ENCODE peak calls at places on chromosomes 16 and 17, in seven cellular contexts. F is GM12878, R is K562, X is GM12892, N is H1, Y is HepG2, V is SK-N-SH. S is an unnamed sample.

GRCh38 chr16:29791845-29792797 is 1.6 kb downstream of the KIF22 start:
- DNase-seq in V (no peak), F (no peak), N (no peak), Y (no peak), R (peak), X (no peak), S (no peak)

GRCh38 chr16:65196696-65197095 is 74.8 kb upstream of the CDH11 start:
- DNase-seq in N (no peak), V (no peak), Y (no peak), X (no peak), F (no peak), R (no peak), S (no peak)

GRCh38 chr17:40090234-40091111 is 9.9 kb downstream of the NR1D1 start:
- DNase-seq in V (no peak), N (no peak), X (no peak), F (no peak), Y (no peak), R (no peak), S (no peak)

GRCh38 chr17:77372444-77373297 is 231.9 kb downstream of the SEC14L1 start:
- DNase-seq in R (peak), V (peak), F (no peak), N (peak), Y (peak), X (peak), S (peak)

GRCh38 chr17:50177476-50177875 is 11.7 kb downstream of the SGCA start:
- DNase-seq in V (no peak), F (no peak), R (no peak), X (no peak), Y (no peak), N (no peak), S (no peak)

GRCh38 chr17:81502471-81503017 is 10.1 kb downstream of the ACTG1 start:
- DNase-seq in X (no peak), N (no peak), V (no peak), Y (no peak), R (no peak), F (no peak), S (no peak)

GRCh38 chr17:27356091-27356705 is 62.3 kb downstream of the WSB1 start:
- DNase-seq in Y (no peak), N (no peak), F (no peak), R (peak), X (no peak), V (no peak), S (no peak)

GRCh38 chr16:51449441-51449840 is 298.4 kb upstream of the SALL1 start:
- DNase-seq in V (no peak), F (no peak), Y (no peak), X (no peak), N (no peak), R (no peak), S (no peak)

GRCh38 chr17:1286379-1287106 is 7.1 kb downstream of the TRARG1 start:
- DNase-seq in V (no peak), F (no peak), Y (no peak), X (no peak), R (no peak), N (no peak), S (no peak)

GRCh38 chr17:78862073-78863023 is 21.7 kb upstream of the USP36 start:
- DNase-seq in R (peak), X (no peak), Y (peak), V (no peak), N (no peak), F (no peak), S (no peak)

GRCh38 chr16:53097190-53097589 is 42.4 kb downstream of the CHD9 start:
- DNase-seq in N (no peak), X (no peak), V (no peak), F (no peak), Y (no peak), R (no peak), S (no peak)

GRCh38 chr17:30236807-30237206 is 1.3 kb upstream of the SLC6A4 start:
- DNase-seq in N (peak), Y (peak), X (peak), F (no peak), R (no peak), V (peak), S (no peak)

GRCh38 chr16:76766538-76766937 is 424.5 kb upstream of the MON1B start:
- DNase-seq in F (no peak), Y (no peak), X (no peak), R (no peak), N (no peak), V (no peak), S (no peak)

GRCh38 chr17:63919311-63919723 is 678 bp upstream of the GH1 start:
- DNase-seq in X (peak), F (peak), Y (peak), N (no peak), V (peak), R (peak), S (peak)

GRCh38 chr17:28949185-28950016 is 1.9 kb downstream of the PHF12 start:
- DNase-seq in Y (no peak), N (no peak), F (no peak), V (peak), X (no peak), R (peak), S (no peak)

GRCh38 chr16:64830653-64831052 is 291.2 kb downstream of the CDH11 start:
- DNase-seq in X (no peak), F (no peak), V (no peak), N (no peak), R (no peak), Y (no peak), S (no peak)

GRCh38 chr16:85757341-85757822 is 6.5 kb upstream of the C16orf74 start:
- DNase-seq in N (no peak), X (no peak), Y (no peak), V (no peak), R (no peak), F (peak), S (no peak)

GRCh38 chr16:4114257-4115208 is 1.7 kb downstream of the ADCY9 start:
- DNase-seq in V (no peak), R (no peak), N (no peak), F (no peak), X (no peak), Y (no peak), S (no peak)

GRCh38 chr16:61797960-61798359 is 238.3 kb downstream of the CDH8 start:
- DNase-seq in V (no peak), R (no peak), Y (no peak), X (no peak), F (no peak), N (no peak), S (no peak)

GRCh38 chr16:68187505-68187904 is 48.4 kb downstream of the ESRP2 start:
- DNase-seq in V (no peak), R (no peak), X (no peak), N (no peak), F (no peak), Y (no peak), S (no peak)

GRCh38 chr17:81164464-81165245 is 652 bp upstream of the PVALEF start:
- DNase-seq in N (no peak), V (peak), F (no peak), Y (peak), X (no peak), R (no peak), S (no peak)

GRCh38 chr17:40803617-40804082 is 3.9 kb upstream of the KRT28 start:
- DNase-seq in F (no peak), Y (peak), X (peak), N (no peak), V (peak), R (peak), S (peak)

GRCh38 chr17:81239714-81240555 is 817 bp downstream of the NDUFAF8 start:
- DNase-seq in X (peak), V (peak), N (no peak), Y (no peak), F (no peak), R (no peak), S (no peak)

GRCh38 chr17:82017612-82018151 is 5.0 kb downstream of the CENPX start:
- DNase-seq in N (no peak), X (no peak), F (no peak), R (no peak), Y (no peak), V (no peak), S (no peak)

GRCh38 chr17:75153854-75154194 is 488 bp downstream of the JPT1 start:
- DNase-seq in Y (no peak), V (no peak), N (no peak), X (no peak), R (peak), F (no peak), S (no peak)

GRCh38 chr16:30983289-30983889 is 1.6 kb upstream of the HSD3B7 start:
- DNase-seq in N (no peak), V (no peak), R (no peak), F (no peak), Y (no peak), X (no peak), S (no peak)

GRCh38 chr16:53123753-53124152 is 69.0 kb downstream of the CHD9 start:
- DNase-seq in F (no peak), V (no peak), X (no peak), N (no peak), Y (no peak), R (no peak), S (no peak)

GRCh38 chr17:29807520-29808361 is 122.3 kb downstream of the SSH2 start:
- DNase-seq in R (peak), V (peak), N (no peak), F (peak), Y (peak), X (peak), S (peak)

GRCh38 chr17:77281024-77281903 is 140.5 kb downstream of the SEC14L1 start:
- DNase-seq in Y (peak), X (peak), N (no peak), R (peak), V (peak), F (no peak), S (peak)

GRCh38 chr17:49894761-49895160 is 46.9 kb upstream of the TAC4 start:
- DNase-seq in V (no peak), Y (no peak), N (no peak), X (no peak), R (no peak), F (no peak), S (no peak)

GRCh38 chr17:72516772-72517399 is 396.1 kb downstream of the SOX9 start:
- DNase-seq in Y (peak), F (no peak), N (no peak), X (no peak), R (no peak), V (no peak), S (no peak)

GRCh38 chr16:66705790-66706505 is 9.4 kb upstream of the CMTM4 start:
- DNase-seq in F (no peak), R (no peak), V (no peak), X (no peak), N (no peak), Y (no peak), S (no peak)

GRCh38 chr17:6641374-6641818 is 536 bp downstream of the TXNDC17 start:
- DNase-seq in Y (no peak), V (no peak), N (peak), F (no peak), R (no peak), X (no peak), S (no peak)

GRCh38 chr17:48497103-48497502 is 33.7 kb downstream of the HOXB1 start:
- DNase-seq in R (no peak), V (no peak), Y (no peak), F (no peak), N (no peak), X (no peak), S (no peak)

GRCh38 chr16:53031323-53031942 is 21.3 kb downstream of the CHD9NB start:
- DNase-seq in X (no peak), V (no peak), N (no peak), F (no peak), R (no peak), Y (no peak), S (no peak)

GRCh38 chr16:86033016-86033474 is 134.1 kb downstream of the IRF8 start:
- DNase-seq in F (no peak), X (no peak), N (no peak), R (no peak), Y (no peak), V (no peak), S (no peak)

GRCh38 chr17:80071116-80071980 is 30.0 kb upstream of the GAA start:
- DNase-seq in X (no peak), Y (peak), V (no peak), N (no peak), R (no peak), F (no peak), S (no peak)

DNA sequence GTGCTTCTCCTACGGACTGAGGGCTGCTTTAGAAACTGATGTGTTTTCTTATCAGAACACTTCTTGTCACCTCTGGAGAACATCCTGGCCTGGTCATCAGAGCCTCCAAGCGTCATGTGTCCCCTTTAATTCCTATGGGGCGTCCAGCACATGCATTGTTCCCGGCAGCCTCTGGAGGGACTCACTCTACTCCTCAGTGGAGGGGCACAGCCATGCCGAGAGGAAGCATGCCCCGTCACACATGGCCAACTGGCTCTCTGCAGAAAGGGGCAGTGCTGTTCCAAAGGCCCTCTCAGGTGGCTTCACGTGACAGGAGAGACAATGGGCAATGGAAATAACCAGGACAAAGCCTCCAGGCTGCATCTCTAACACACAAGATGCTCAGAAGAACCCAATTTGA is 31.8 kb downstream of the CDRT15L2 start:
- DNase-seq in R (no peak), N (no peak), Y (no peak), F (no peak), V (peak), X (no peak), S (no peak)
- TF ChIP-seq TAF1 in R (no peak), N (no peak), Y (no peak), F (no peak), V (no peak), X (no peak), S (no peak)

GRCh38 chr17:15213381-15214087 is 51.6 kb downstream of the PMP22 start:
- DNase-seq in N (no peak), R (peak), V (peak), X (no peak), Y (no peak), F (no peak), S (no peak)
- TF ChIP-seq TAF1 in N (no peak), R (no peak), V (no peak), X (no peak), Y (no peak), F (no peak), S (no peak)

DNA sequence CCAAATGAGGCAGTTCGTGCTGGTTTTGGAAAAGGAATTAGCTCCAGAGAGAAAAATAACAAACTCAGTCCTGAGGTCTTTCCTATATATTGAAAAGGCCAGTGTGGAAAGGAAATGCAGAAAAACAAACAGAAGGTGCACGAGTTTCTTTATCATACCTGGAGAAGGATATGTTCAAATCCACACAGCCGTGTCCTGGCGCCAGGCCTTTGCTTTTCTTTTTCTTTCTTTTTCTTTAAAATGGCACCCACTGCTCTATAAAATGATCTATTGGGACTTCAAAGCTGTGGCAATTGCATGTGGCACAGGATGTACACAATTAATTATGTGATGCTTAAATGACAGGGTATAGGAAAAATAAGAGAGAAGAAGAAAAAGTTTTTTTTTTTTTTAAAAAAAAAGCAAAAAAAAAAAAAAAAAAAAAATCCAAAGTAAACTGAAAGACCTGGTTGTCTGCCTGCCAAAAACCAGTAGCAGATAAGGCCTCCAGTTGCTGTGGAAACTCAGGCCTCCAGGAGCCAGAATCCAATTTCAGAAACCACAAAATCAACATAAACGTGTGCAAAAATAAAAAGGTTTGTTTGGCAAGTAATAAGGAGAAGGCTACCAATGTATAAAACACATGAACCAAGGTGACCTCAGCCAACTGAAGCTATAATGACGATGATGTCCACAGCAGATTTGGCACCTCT is 957.6 kb upstream of the SOX9 start:
- DNase-seq in R (no peak), F (no peak), V (no peak), Y (no peak), N (no peak), X (no peak), S (no peak)
- TF ChIP-seq TAF1 in R (no peak), F (no peak), V (no peak), Y (no peak), N (no peak), X (no peak), S (no peak)

GRCh38 chr16:11355862-11356261 is 10.6 kb downstream of the RMI2 start:
- DNase-seq in N (no peak), X (no peak), V (no peak), Y (no peak), F (no peak), R (no peak), S (no peak)

GRCh38 chr16:11358531-11358930 is 13.3 kb downstream of the RMI2 start:
- DNase-seq in V (no peak), R (no peak), Y (no peak), N (no peak), X (no peak), F (no peak), S (no peak)

GRCh38 chr16:11354407-11354732 is 9.1 kb downstream of the RMI2 start:
- DNase-seq in R (no peak), V (no peak), X (no peak), Y (no peak), F (no peak), N (no peak), S (no peak)

GRCh38 chr16:11354733-11355574 is 9.7 kb downstream of the RMI2 start:
- DNase-seq in N (no peak), X (peak), V (no peak), F (peak), Y (no peak), R (no peak), S (no peak)

DNA sequence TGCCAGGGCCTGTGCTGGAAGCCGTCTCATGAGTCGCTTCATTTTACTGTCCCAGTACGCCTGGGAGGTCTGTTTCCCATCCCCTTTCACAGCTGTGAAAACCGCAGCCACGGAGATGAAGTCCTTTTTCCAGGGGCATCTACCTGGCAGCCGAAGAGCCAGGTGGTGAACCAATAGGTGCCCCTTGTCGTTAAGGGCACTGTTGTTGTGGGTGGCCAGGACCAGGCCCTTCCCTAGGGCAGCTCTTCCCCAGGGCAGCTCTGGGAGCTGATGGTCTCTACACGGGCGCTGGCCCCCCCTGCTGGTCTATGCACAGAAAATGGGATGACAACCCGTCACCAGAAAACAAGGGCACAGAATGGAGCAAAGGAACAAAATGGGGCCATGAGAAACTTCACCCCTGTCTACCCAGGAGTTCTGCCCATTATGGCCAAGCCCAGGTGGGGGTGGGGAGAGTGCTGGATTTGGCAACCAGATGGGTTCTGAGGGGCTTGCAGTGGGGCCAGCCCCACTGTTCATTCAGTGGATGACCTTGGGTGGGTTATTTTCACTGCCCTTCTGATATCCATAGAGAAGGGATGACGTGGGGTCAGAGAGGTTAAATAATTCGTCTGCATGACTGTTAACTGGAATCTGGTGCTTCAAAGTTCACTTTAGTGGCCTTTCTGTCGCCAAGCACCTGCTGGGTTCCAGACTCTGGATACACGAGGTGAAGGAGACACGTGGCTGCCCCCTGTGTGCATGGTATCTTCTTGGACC is 11.5 kb downstream of the RMI2 start:
- DNase-seq in N (peak), V (peak), X (no peak), F (no peak), Y (peak), R (peak), S (no peak)
- TF ChIP-seq TAF1 in N (no peak), V (no peak), X (no peak), F (no peak), Y (no peak), R (no peak), S (no peak)

GRCh38 chr17:68182016-68182315 is 65.9 kb upstream of the AMZ2 start:
- DNase-seq in F (no peak), R (no peak), Y (no peak), N (no peak), X (no peak), V (no peak), S (no peak)

GRCh38 chr17:68190495-68190894 is 57.3 kb upstream of the AMZ2 start:
- DNase-seq in F (no peak), X (no peak), Y (no peak), N (no peak), R (no peak), V (no peak), S (no peak)

GRCh38 chr17:68184141-68184571 is 63.7 kb upstream of the AMZ2 start:
- DNase-seq in R (no peak), F (no peak), X (no peak), N (no peak), Y (no peak), V (no peak), S (no peak)

GRCh38 chr17:68182940-68183551 is 64.8 kb upstream of the AMZ2 start:
- DNase-seq in X (no peak), V (no peak), N (no peak), Y (peak), R (no peak), F (no peak), S (peak)

DNA sequence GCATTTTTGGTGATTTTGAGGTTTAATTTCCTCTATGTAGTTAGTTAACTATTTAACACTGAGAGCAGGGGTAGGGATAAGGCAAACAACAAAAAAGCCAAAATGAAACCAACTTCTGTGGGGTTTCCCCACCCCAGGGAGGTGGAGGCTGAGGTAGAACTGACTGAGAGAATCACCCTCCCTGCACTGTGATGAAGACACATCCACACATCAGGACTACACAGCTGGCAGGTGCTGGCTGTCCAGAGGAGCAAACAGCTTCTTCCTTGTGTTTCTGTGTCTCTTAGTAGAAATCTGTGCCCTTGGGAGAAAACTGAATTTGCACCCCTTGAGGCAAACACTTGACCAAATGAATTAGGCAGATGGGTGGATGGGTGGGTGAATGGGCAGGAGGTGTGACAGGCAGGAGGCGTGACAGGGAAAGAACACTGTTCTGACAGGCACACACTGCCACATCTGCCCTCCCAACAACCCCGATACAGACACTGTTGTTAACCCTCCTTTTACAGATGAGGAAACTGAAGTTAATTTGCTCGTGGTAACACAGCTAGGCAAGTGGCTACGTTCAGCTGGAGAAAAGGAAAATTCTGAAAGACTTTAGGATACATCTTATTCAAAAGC is 62.9 kb upstream of the AMZ2 start:
- DNase-seq in N (no peak), R (no peak), Y (no peak), V (no peak), F (no peak), X (no peak), S (peak)
- TF ChIP-seq TAF1 in N (no peak), R (no peak), Y (no peak), V (no peak), F (no peak), X (no peak), S (no peak)

S was measured in GM12891.